ENCODE peak calls at places on chromosomes 13 and 19, in ten cellular contexts. F is H9, T is A673, P is anterior cingulate cortex, J is heart right ventricle, G is NCI-H1930, Z is activated T-cell treated with anti-CD3 and anti-CD28 coated beads for 1 hour, I is SHP77, C is brain microvascular endothelial cell, E is cardiac fibroblast. X is an unnamed sample.

GRCh38 chr13:21047591-21048282 is 13.6 kb downstream of the LATS2 start:
- DNase-seq in F (no peak), T (peak), P (no peak), J (no peak), G (no peak), Z (no peak), I (no peak), C (no peak), E (no peak), X (no peak)

GRCh38 chr13:88464851-88465250 is 793.7 kb downstream of the SLITRK5 start:
- DNase-seq in F (no peak), T (no peak), P (no peak), J (no peak), G (no peak), Z (no peak), I (no peak), C (no peak), E (no peak), X (no peak)

GRCh38 chr13:85586422-85586831 is 212.8 kb downstream of the SLITRK6 start:
- DNase-seq in F (no peak), T (no peak), P (no peak), J (no peak), G (no peak), Z (no peak), I (no peak), C (peak), E (peak), X (no peak)

GRCh38 chr13:34124912-34125311 is 307.0 kb downstream of the RFC3 start:
- DNase-seq in F (no peak), T (no peak), P (no peak), J (no peak), G (peak), Z (no peak), I (peak), C (no peak), E (no peak), X (no peak)

GRCh38 chr19:11881151-11881800 is 6.3 kb upstream of the ZNF69 start:
- DNase-seq in F (peak), T (peak), P (peak), J (peak), G (peak), Z (peak), I (peak), C (peak), E (peak), X (peak)

GRCh38 chr19:3644351-3645066 is 17.9 kb upstream of the CACTIN start:
- DNase-seq in F (no peak), T (peak), P (peak), J (no peak), G (no peak), Z (no peak), I (no peak), C (no peak), E (peak), X (no peak)

GRCh38 chr19:41734585-41734984 is 20.7 kb upstream of the CEACAM6 start:
- DNase-seq in F (no peak), T (no peak), P (no peak), J (no peak), G (peak), Z (no peak), I (peak), C (no peak), E (no peak), X (no peak)

GRCh38 chr19:4390862-4391693 is 9.3 kb downstream of the SH3GL1 start:
- DNase-seq in F (no peak), T (no peak), P (no peak), J (no peak), G (no peak), Z (no peak), I (no peak), C (no peak), E (no peak), X (no peak)

GRCh38 chr19:33456076-33456844 is 65.3 kb downstream of the PEPD start:
- DNase-seq in F (no peak), T (no peak), P (no peak), J (no peak), G (no peak), Z (no peak), I (no peak), C (no peak), E (no peak), X (no peak)

GRCh38 chr19:14540741-14541525 is 11.5 kb downstream of the TECR start:
- DNase-seq in F (no peak), T (no peak), P (no peak), J (no peak), G (no peak), Z (no peak), I (no peak), C (no peak), E (no peak), X (no peak)

GRCh38 chr13:70668983-70669382 is 560.7 kb upstream of the KLHL1 start:
- DNase-seq in F (no peak), T (no peak), P (no peak), J (no peak), G (no peak), Z (no peak), I (no peak), C (no peak), E (peak), X (no peak)

GRCh38 chr19:47321582-47321981 is 10.4 kb upstream of the C5AR2 start:
- DNase-seq in F (no peak), T (no peak), P (no peak), J (no peak), G (no peak), Z (no peak), I (no peak), C (no peak), E (no peak), X (no peak)

GRCh38 chr13:75405976-75406703 is 75.8 kb downstream of the TBC1D4 start:
- DNase-seq in F (no peak), T (peak), P (no peak), J (no peak), G (no peak), Z (no peak), I (no peak), C (no peak), E (peak), X (no peak)

X was measured in NCI-H526.